ENCODE peak calls at places on chromosomes 13 and 19, in six cellular contexts. One of them, this sample, is unnamed.

GRCh38 chr19:16265890-16266585 is 58.6 kb upstream of the KLF2 start:
- DNase-seq in fibroblast of the aortic adventitia: no peak
- DNase-seq in posterior cingulate gyrus: no peak
- DNase-seq in AG10803: no peak
- DNase-seq in progenitor cell of endocrine pancreas: no peak
- DNase-seq in AG04450: no peak
- DNase-seq in this sample: no peak

GRCh38 chr13:27789495-27790303 is 2.6 kb upstream of the GSX1 start:
- DNase-seq in progenitor cell of endocrine pancreas: no peak
- DNase-seq in AG10803: no peak
- DNase-seq in fibroblast of the aortic adventitia: no peak
- DNase-seq in AG04450: no peak
- DNase-seq in posterior cingulate gyrus: no peak
- DNase-seq in this sample: no peak

GRCh38 chr13:91576590-91576989 is 178.2 kb downstream of the GPC5 start:
- DNase-seq in progenitor cell of endocrine pancreas: no peak
- DNase-seq in posterior cingulate gyrus: no peak
- DNase-seq in AG04450: no peak
- DNase-seq in AG10803: no peak
- DNase-seq in fibroblast of the aortic adventitia: no peak
- DNase-seq in this sample: no peak

GRCh38 chr13:44605711-44606110 is 29.6 kb upstream of the TSC22D1 start:
- DNase-seq in AG04450: no peak
- DNase-seq in posterior cingulate gyrus: no peak
- DNase-seq in fibroblast of the aortic adventitia: no peak
- DNase-seq in AG10803: peak
- DNase-seq in progenitor cell of endocrine pancreas: no peak
- DNase-seq in this sample: no peak

GRCh38 chr13:85586422-85586831 is 212.8 kb downstream of the SLITRK6 start:
- DNase-seq in fibroblast of the aortic adventitia: peak
- DNase-seq in AG04450: peak
- DNase-seq in posterior cingulate gyrus: no peak
- DNase-seq in AG10803: no peak
- DNase-seq in progenitor cell of endocrine pancreas: no peak
- DNase-seq in this sample: peak

GRCh38 chr19:40341601-40342482 is 6.4 kb downstream of the C19orf47 start:
- DNase-seq in fibroblast of the aortic adventitia: peak
- DNase-seq in progenitor cell of endocrine pancreas: no peak
- DNase-seq in AG04450: no peak
- DNase-seq in AG10803: peak
- DNase-seq in posterior cingulate gyrus: no peak
- DNase-seq in this sample: no peak

GRCh38 chr13:78709028-78709427 is 50.1 kb upstream of the OBI1 start:
- DNase-seq in progenitor cell of endocrine pancreas: no peak
- DNase-seq in fibroblast of the aortic adventitia: peak
- DNase-seq in posterior cingulate gyrus: no peak
- DNase-seq in AG04450: no peak
- DNase-seq in AG10803: no peak
- DNase-seq in this sample: peak

GRCh38 chr19:23957660-23958281 is 43.1 kb downstream of the ZNF726 start:
- DNase-seq in progenitor cell of endocrine pancreas: no peak
- DNase-seq in posterior cingulate gyrus: no peak
- DNase-seq in AG04450: peak
- DNase-seq in fibroblast of the aortic adventitia: peak
- DNase-seq in AG10803: peak
- DNase-seq in this sample: peak

GRCh38 chr19:32233091-32233490 is 112.3 kb upstream of the ZNF507 start:
- DNase-seq in posterior cingulate gyrus: no peak
- DNase-seq in fibroblast of the aortic adventitia: no peak
- DNase-seq in AG10803: no peak
- DNase-seq in AG04450: no peak
- DNase-seq in progenitor cell of endocrine pancreas: no peak
- DNase-seq in this sample: no peak

GRCh38 chr19:33299061-33299665 is 3.2 kb downstream of the CEBPA start:
- DNase-seq in progenitor cell of endocrine pancreas: no peak
- DNase-seq in AG04450: no peak
- DNase-seq in posterior cingulate gyrus: no peak
- DNase-seq in fibroblast of the aortic adventitia: no peak
- DNase-seq in AG10803: no peak
- DNase-seq in this sample: no peak

GRCh38 chr13:33740134-33740538 is 77.8 kb upstream of the RFC3 start:
- DNase-seq in fibroblast of the aortic adventitia: peak
- DNase-seq in posterior cingulate gyrus: no peak
- DNase-seq in AG04450: no peak
- DNase-seq in AG10803: peak
- DNase-seq in progenitor cell of endocrine pancreas: no peak
- DNase-seq in this sample: peak

This sample was measured in astrocyte.